ENCODE peak calls at places on chromosomes 11 and 22, in seven cellular contexts. A is stomach, Q is GM23338, F is ovary, W is IMR-90, T is fibroblast of lung, N is heart left ventricle. U is an unnamed sample. For H3K4me1, the result is how much of the 10 kb centered on the place peaks cover.

GRCh38 chr22:50012201-50013181 is at the start of gene IL17REL:
- DNase-seq in A (peak), Q (no peak), F (peak), W (peak), T (peak), N (no peak), U (no peak)

GRCh38 chr11:110479445-110480101 is 49.8 kb downstream of the FDX1 start:
- DNase-seq in A (no peak), Q (no peak), F (no peak), W (peak), T (peak), N (peak), U (no peak)

GRCh38 chr11:83694191-83694905 is 408.2 kb upstream of the CCDC90B start:
- DNase-seq in A (no peak), Q (no peak), F (no peak), W (no peak), T (no peak), N (no peak), U (no peak)

GRCh38 chr11:120057595-120058581 is 80.0 kb downstream of the TRIM29 start:
- DNase-seq in A (no peak), Q (peak), F (no peak), W (no peak), T (no peak), N (no peak), U (no peak)

GRCh38 chr22:29152381-29153138 is 53.1 kb upstream of the EMID1 start:
- DNase-seq in A (peak), Q (peak), F (peak), W (no peak), T (no peak), N (no peak), U (peak)

GRCh38 chr11:68469642-68470041 is 9.1 kb downstream of the PPP6R3 start:
- DNase-seq in A (no peak), Q (no peak), F (no peak), W (no peak), T (no peak), N (no peak), U (no peak)

GRCh38 chr11:32244453-32244852 is 153.6 kb downstream of the RCN1 start:
- DNase-seq in A (no peak), Q (no peak), F (no peak), W (no peak), T (no peak), N (no peak), U (no peak)

GRCh38 chr11:11607772-11608171 is 14.0 kb downstream of the GALNT18 start:
- DNase-seq in A (no peak), Q (peak), F (no peak), W (no peak), T (no peak), N (no peak), U (no peak)

GRCh38 chr11:122717264-122717867 is 61.8 kb downstream of the UBASH3B start:
- DNase-seq in A (peak), Q (no peak), F (no peak), W (no peak), T (no peak), N (no peak), U (no peak)

GRCh38 chr11:66373261-66373660 is 1.7 kb upstream of the SLC29A2 start:
- DNase-seq in A (no peak), Q (no peak), F (no peak), W (no peak), T (no peak), N (peak), U (peak)

GRCh38 chr11:92224394-92225205 is at the start of gene FAT3:
- DNase-seq in A (no peak), Q (peak), F (peak), W (peak), T (peak), N (peak), U (peak)

GRCh38 chr11:63609536-63609935 is 4.7 kb downstream of the PLAAT3 start:
- DNase-seq in A (peak), Q (no peak), F (peak), W (no peak), T (no peak), N (peak), U (peak)

GRCh38 chr11:133955091-133955846 is 1.5 kb downstream of the IGSF9B start:
- DNase-seq in A (no peak), Q (peak), F (no peak), W (no peak), T (no peak), N (peak), U (peak)

GRCh38 chr11:79466411-79466810 is 25.6 kb upstream of the TENM4 start:
- DNase-seq in A (no peak), Q (no peak), F (no peak), W (peak), T (peak), N (no peak), U (no peak)

GRCh38 chr11:111977141-111978027 is 40.2 kb downstream of the DIXDC1 start:
- DNase-seq in A (peak), Q (peak), F (peak), W (no peak), T (no peak), N (peak), U (peak)

GRCh38 chr11:111975076-111975806 is 38.1 kb downstream of the DIXDC1 start:
- DNase-seq in A (no peak), Q (no peak), F (no peak), W (no peak), T (no peak), N (no peak), U (no peak)

GRCh38 chr11:111978028-111978771 is 41.1 kb downstream of the DIXDC1 start:
- DNase-seq in A (no peak), Q (peak), F (peak), W (peak), T (peak), N (peak), U (peak)

GRCh38 chr11:111976119-111976518 is 39.0 kb downstream of the DIXDC1 start:
- DNase-seq in A (no peak), Q (peak), F (no peak), W (no peak), T (no peak), N (no peak), U (no peak)

GRCh38 chr11:111976614-111977140 is 39.5 kb downstream of the DIXDC1 start:
- DNase-seq in A (no peak), Q (peak), F (peak), W (no peak), T (no peak), N (no peak), U (peak)
- H3K4me3 ChIP-seq in A (peak), Q (peak), F (peak), W (peak), T (peak), N (peak), U (peak)

GRCh38 chr22:22076937-22077703 is 94.5 kb upstream of the TOP3B start:
- DNase-seq in A (no peak), Q (no peak), F (no peak), W (peak), T (peak), N (no peak), U (no peak)
- H3K27ac ChIP-seq in A (no peak), Q (no peak), F (no peak), W (no peak), T (no peak), N (no peak), U (no peak)

DNA sequence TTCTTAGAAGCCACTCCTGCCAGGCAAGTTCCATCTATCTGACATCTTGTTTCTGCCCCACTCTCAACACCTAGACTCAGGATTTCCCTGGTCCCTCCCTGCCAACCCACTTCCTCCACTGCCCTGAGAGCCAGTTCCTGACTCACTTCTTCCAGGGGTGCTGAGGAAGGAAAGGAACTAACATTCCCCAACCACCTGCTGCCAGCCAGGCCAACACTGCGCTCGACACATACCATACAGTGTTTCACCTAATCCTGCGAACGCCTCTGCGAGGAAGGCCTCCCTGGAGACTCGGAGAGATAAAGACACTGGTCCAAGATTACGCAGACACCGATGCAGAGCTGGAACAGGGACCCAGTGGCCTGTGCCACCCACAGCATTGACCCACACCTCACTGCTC is 40.2 kb downstream of the MICAL3 start:
- DNase-seq in A (no peak), Q (no peak), F (no peak), W (no peak), T (no peak), N (no peak), U (no peak)
- H3K4me1 ChIP-seq in A (under half), Q (under half), F (under half), W (under half), T (under half), N (under half), U (under half)

DNA sequence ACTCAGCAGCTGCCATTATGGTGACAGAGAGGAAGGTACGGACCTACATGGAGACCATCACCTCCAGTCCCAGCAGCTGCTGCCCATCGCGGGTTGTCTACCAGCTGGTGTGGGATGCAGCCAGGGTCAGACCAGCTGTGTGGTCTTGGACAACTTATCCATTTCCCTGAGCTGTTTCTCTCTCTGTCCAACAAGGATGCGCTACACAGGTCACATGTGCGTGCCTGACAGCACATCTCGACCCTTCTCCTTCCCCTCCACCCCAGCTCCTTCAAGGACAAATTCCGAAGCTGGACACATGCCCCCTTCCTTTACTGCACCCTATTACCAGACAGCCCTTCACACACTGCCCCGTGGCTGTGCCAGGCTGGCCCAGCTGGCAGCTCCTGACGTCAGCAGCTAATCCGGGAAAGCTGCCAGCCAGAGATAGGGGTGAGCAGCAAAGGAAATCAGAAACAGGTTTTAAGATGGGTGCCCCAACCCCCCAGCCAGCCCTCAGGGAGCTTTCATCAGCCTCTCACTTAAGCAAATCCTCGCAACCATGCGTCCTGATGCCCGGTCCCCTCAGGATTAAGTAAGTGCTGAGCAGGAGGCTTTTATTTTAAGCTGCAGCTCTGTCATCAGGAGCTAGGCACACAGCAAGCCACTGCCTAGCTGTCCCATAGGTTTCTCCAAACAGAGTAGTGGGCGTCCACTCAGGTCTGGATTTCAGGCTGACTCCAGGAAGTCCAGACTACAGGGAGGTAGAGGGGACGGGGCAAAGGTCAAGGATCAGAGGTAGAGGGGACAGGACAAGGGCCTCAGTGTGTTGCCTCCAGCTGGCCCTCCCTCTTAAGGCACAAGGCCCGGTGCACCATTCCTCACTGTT is 20.3 kb downstream of the TEF start:
- DNase-seq in A (peak), Q (no peak), F (peak), W (peak), T (peak), N (peak), U (peak)
- H3K4me3 ChIP-seq in A (no peak), Q (no peak), F (no peak), W (no peak), T (no peak), N (no peak), U (no peak)

DNA sequence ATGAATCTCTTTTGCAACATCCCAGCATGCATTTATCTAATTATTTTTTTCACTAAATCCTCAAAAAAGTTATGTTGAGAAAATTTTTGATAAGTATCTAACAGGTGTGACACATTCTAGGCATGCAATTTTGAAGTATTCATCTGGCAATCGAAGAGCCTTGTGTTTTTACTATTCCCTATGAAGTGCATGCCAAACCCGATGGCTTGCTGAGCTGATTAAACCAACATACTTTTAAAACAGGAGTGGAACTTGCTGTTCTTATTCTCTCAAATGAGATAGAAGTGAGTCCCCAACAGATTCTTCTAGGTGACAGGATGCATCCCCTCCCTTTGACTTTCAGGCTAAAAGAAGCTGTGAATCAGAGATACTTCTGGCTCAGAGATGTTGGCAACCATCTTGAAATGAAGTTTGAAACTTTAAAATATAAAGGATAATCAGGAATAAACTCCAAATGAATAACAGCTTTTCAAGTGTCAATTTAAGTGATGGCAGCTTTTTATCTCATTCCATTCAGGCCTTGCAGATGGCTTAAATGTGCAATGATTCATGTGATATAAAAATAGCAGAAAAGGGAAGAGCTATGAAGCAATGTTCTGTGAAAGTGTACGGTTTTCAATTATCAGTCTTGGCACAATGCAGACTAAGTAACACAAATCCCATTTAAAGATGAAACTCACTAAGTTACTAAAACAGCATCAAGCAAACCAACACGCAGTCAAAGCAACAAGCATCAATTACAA is 67.7 kb downstream of the APOL5 start:
- DNase-seq in A (no peak), Q (no peak), F (no peak), W (no peak), T (no peak), N (no peak), U (no peak)
- H3K27ac ChIP-seq in A (no peak), Q (no peak), F (no peak), W (no peak), T (no peak), N (no peak), U (no peak)

U was measured in right cardiac atrium.